ENCODE peak calls at places on chromosomes 11 and 22, in six cellular contexts. Q is astrocyte of the spinal cord, P is A549, I is choroid plexus epithelial cell, H is MM.1S, V is hepatocyte. W is an unnamed sample.

GRCh38 chr22:31323578-31324550 is 22.3 kb downstream of the PATZ1 start:
- DNase-seq in V (no peak), P (no peak), H (peak), Q (no peak), I (no peak), W (no peak)

GRCh38 chr11:34111722-34112270 is 6.4 kb downstream of the NAT10 start:
- DNase-seq in I (no peak), H (no peak), Q (no peak), P (no peak), V (no peak), W (no peak)

GRCh38 chr22:21735198-21736083 is at the start of gene YPEL1:
- DNase-seq in Q (peak), P (peak), H (peak), I (peak), V (peak), W (peak)

GRCh38 chr11:4181780-4182721 is 87.5 kb downstream of the RRM1 start:
- DNase-seq in I (peak), Q (peak), P (peak), H (peak), V (peak), W (peak)

GRCh38 chr11:73141309-73142127 is 600 bp downstream of the FCHSD2 start:
- DNase-seq in H (peak), V (peak), I (peak), P (peak), Q (peak), W (no peak)

GRCh38 chr11:86952933-86953637 is 2.1 kb downstream of the FZD4 start:
- DNase-seq in H (no peak), V (no peak), P (no peak), I (peak), Q (no peak), W (no peak)

GRCh38 chr11:113411536-113411935 is 24.0 kb downstream of the ANKK1 start:
- DNase-seq in Q (no peak), V (no peak), H (no peak), I (no peak), P (no peak), W (no peak)

GRCh38 chr11:68659158-68659921 is 25.0 kb upstream of the GAL start:
- DNase-seq in V (peak), H (no peak), Q (peak), I (peak), P (peak), W (peak)

GRCh38 chr11:12263141-12263693 is 114.2 kb upstream of the PARVA start:
- DNase-seq in V (peak), I (no peak), P (no peak), Q (no peak), H (no peak), W (no peak)

GRCh38 chr11:69978841-69979614 is 99.1 kb upstream of the ANO1 start:
- DNase-seq in H (no peak), P (no peak), Q (no peak), I (no peak), V (no peak), W (no peak)

GRCh38 chr11:101661559-101661958 is 77.8 kb upstream of the TRPC6 start:
- DNase-seq in I (no peak), V (no peak), H (no peak), P (no peak), Q (no peak), W (no peak)

GRCh38 chr22:36867695-36868094 is 6.9 kb downstream of the NCF4 start:
- DNase-seq in V (no peak), H (no peak), I (no peak), P (no peak), Q (no peak), W (no peak)

GRCh38 chr22:40472579-40472978 is 102.2 kb downstream of the SGSM3 start:
- DNase-seq in Q (no peak), H (no peak), I (no peak), P (no peak), V (no peak), W (no peak)

GRCh38 chr11:122235615-122236014 is 119.6 kb upstream of the BLID start:
- DNase-seq in V (peak), H (no peak), P (no peak), I (peak), Q (peak), W (peak)

GRCh38 chr11:98772799-98773198 is 247.9 kb upstream of the CNTN5 start:
- DNase-seq in Q (no peak), I (no peak), H (no peak), V (no peak), P (no peak), W (no peak)

GRCh38 chr22:38699143-38699542 is 1.6 kb downstream of the JOSD1 start:
- DNase-seq in I (peak), V (no peak), Q (no peak), P (no peak), H (no peak), W (no peak)

GRCh38 chr11:7512525-7513209 is 1.1 kb upstream of the PPFIBP2 start:
- DNase-seq in P (no peak), V (peak), I (peak), Q (peak), H (peak), W (no peak)

GRCh38 chr11:7490054-7490453 is 4.7 kb downstream of the OLFML1 start:
- DNase-seq in I (peak), V (no peak), P (no peak), Q (peak), H (no peak), W (no peak)

GRCh38 chr11:129703846-129704245 is 111.8 kb upstream of the TMEM45B start:
- DNase-seq in P (no peak), H (no peak), I (no peak), Q (no peak), V (peak), W (no peak)

GRCh38 chr11:44281151-44281550 is 28.8 kb downstream of the ALX4 start:
- DNase-seq in P (no peak), H (no peak), I (no peak), V (no peak), Q (no peak), W (no peak)

GRCh38 chr22:37284807-37285355 is 2.6 kb downstream of the CYTH4 start:
- DNase-seq in V (no peak), P (no peak), H (peak), Q (no peak), I (no peak), W (no peak)

GRCh38 chr11:28384418-28384817 is 276.2 kb downstream of the METTL15 start:
- DNase-seq in P (no peak), H (no peak), V (no peak), Q (peak), I (peak), W (peak)

GRCh38 chr11:19811391-19811790 is 98.8 kb downstream of the NAV2 start:
- DNase-seq in H (no peak), Q (no peak), V (no peak), I (no peak), P (no peak), W (no peak)

GRCh38 chr22:46078241-46079092 is 71.9 kb upstream of the PPARA start:
- DNase-seq in P (no peak), H (no peak), Q (no peak), V (no peak), I (no peak), W (no peak)

GRCh38 chr11:8206251-8207079 is 37.6 kb upstream of the RIC3 start:
- DNase-seq in P (no peak), V (no peak), I (no peak), Q (no peak), H (no peak), W (no peak)

GRCh38 chr11:115503886-115504278 is 333 bp downstream of the CADM1 start:
- DNase-seq in I (no peak), V (no peak), Q (no peak), H (no peak), P (peak), W (no peak)

GRCh38 chr11:46693597-46694012 is 6.8 kb downstream of the ARHGAP1 start:
- DNase-seq in P (no peak), I (peak), Q (peak), V (peak), H (no peak), W (peak)

GRCh38 chr11:74004694-74005615 is 3.9 kb downstream of the UCP3 start:
- DNase-seq in I (no peak), Q (no peak), V (no peak), H (peak), P (no peak), W (no peak)

GRCh38 chr11:94511932-94512781 is at the start of gene C11orf97:
- DNase-seq in H (peak), P (peak), V (peak), Q (peak), I (peak), W (no peak)

GRCh38 chr11:131354251-131354701 is 16.1 kb upstream of the NTM start:
- DNase-seq in P (no peak), H (no peak), I (no peak), V (no peak), Q (peak), W (peak)

GRCh38 chr11:124556828-124557227 is 13.0 kb upstream of the OR8A1 start:
- DNase-seq in P (no peak), H (no peak), Q (no peak), I (no peak), V (no peak), W (no peak)

GRCh38 chr11:73981051-73981805 is 1.4 kb downstream of the UCP2 start:
- DNase-seq in P (no peak), I (no peak), H (peak), Q (no peak), V (no peak), W (no peak)

GRCh38 chr22:33129621-33130020 is 71.4 kb upstream of the SYN3 start:
- DNase-seq in P (no peak), H (no peak), I (no peak), V (no peak), Q (no peak), W (no peak)

GRCh38 chr22:33130473-33130872 is 72.3 kb upstream of the SYN3 start:
- DNase-seq in P (no peak), Q (no peak), I (no peak), V (no peak), H (no peak), W (no peak)

GRCh38 chr22:33124471-33124870 is 66.3 kb upstream of the SYN3 start:
- DNase-seq in I (no peak), P (no peak), Q (no peak), H (no peak), V (no peak), W (no peak)

DNA sequence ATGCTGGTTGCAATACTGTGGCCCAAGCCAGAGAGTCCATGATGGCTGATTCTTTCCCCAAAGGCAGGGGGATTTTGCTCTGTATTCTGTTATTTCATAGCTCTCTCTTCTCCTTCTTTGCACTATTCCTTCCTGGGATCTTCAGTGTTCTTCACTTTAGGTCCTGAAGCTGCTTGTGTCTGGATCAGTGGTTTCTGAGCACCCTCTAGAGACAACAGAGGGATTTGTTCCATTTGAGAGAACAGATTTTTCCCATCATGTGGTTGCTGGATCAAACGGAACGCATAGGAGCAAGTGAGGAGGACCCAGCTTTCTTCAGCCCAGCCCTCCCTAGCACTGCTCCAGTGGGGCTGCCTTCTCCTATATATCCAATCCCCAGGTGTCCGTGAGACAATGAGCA is 68.7 kb upstream of the SYN3 start:
- DNase-seq in V (peak), Q (no peak), P (no peak), H (peak), I (peak), W (no peak)
- TF ChIP-seq CTCF in V (peak), Q (no peak), P (peak), H (peak), I (no peak), W (no peak)

GRCh38 chr11:118215765-118216164 is 9.0 kb downstream of the JAML start:
- DNase-seq in V (no peak), I (no peak), H (no peak), Q (no peak), P (no peak), W (no peak)
- H3K4me3 ChIP-seq in V (no peak), I (no peak), H (no peak), Q (no peak), P (no peak), W (no peak)

GRCh38 chr11:120931057-120931779 is 92.7 kb upstream of the TBCEL start:
- DNase-seq in P (no peak), H (peak), V (no peak), Q (no peak), I (no peak), W (no peak)
- TF ChIP-seq CTCF in P (no peak), H (peak), V (no peak), Q (peak), I (no peak), W (peak)

GRCh38 chr11:119099707-119100106 is 1.9 kb downstream of the DPAGT1 start:
- DNase-seq in Q (no peak), I (no peak), V (no peak), P (no peak), H (no peak), W (no peak)
- H3K4me3 ChIP-seq in Q (no peak), I (no peak), V (no peak), P (no peak), H (no peak), W (no peak)

GRCh38 chr11:116527180-116527991 is 245.4 kb downstream of the BUD13 start:
- DNase-seq in P (no peak), I (no peak), V (no peak), Q (no peak), H (no peak), W (no peak)
- TF ChIP-seq CTCF in P (no peak), I (no peak), V (no peak), Q (no peak), H (no peak), W (no peak)

GRCh38 chr11:125903753-125904659 is at the start of gene DDX25:
- DNase-seq in H (no peak), P (no peak), V (peak), I (no peak), Q (no peak), W (no peak)
- H3K4me3 ChIP-seq in H (peak), P (peak), V (peak), I (peak), Q (no peak), W (peak)

GRCh38 chr22:50625568-50626313 is 2.2 kb downstream of the ARSA start:
- DNase-seq in I (no peak), H (no peak), V (no peak), P (no peak), Q (no peak), W (no peak)

GRCh38 chr22:50625131-50625567 is 2.8 kb downstream of the ARSA start:
- DNase-seq in P (no peak), I (no peak), Q (no peak), V (peak), H (no peak), W (no peak)

GRCh38 chr22:50627452-50627913 is 469 bp downstream of the ARSA start:
- DNase-seq in V (no peak), H (peak), P (no peak), Q (no peak), I (no peak), W (no peak)

GRCh38 chr22:50626856-50627451 is 998 bp downstream of the ARSA start:
- DNase-seq in I (no peak), Q (no peak), H (no peak), V (peak), P (no peak), W (no peak)

DNA sequence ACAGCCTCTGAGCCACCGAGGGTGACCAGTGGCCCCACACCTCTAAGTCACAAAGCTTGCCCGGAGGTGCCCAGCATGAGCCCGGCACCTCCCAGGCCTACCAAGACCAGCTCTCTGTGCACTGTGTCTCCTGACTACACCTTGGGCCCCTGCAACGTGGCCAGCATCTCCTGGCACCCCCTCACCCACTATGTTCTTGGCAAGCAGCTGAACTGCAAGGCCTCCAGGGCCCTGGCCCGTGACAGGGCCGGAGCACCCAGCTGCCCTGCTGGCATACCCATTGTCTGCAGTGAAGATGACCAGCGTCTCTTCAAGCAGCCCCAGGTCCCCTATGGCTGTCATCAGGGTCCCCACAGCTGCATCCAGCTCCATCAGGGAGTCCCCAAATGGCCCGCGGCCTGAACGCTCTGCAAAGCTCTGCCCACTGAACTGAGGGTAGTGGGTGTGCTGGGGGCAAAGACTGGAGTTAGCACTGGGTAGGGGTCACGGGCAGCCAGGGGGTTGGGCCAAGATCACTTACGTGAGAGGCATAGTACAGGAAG is 1.6 kb downstream of the ARSA start:
- DNase-seq in Q (no peak), I (no peak), H (no peak), V (peak), P (no peak), W (no peak)
- TF ChIP-seq CTCF in Q (no peak), I (no peak), H (no peak), V (no peak), P (no peak), W (no peak)

GRCh38 chr22:35178446-35178845 is 78.8 kb upstream of the HMGXB4 start:
- DNase-seq in V (no peak), H (no peak), Q (no peak), I (no peak), P (no peak), W (no peak)
- H3K4me3 ChIP-seq in V (no peak), H (no peak), Q (no peak), I (no peak), P (no peak), W (no peak)